ENCODE peak calls at places on chromosome 11, in seven cellular contexts. S is spleen, Q is endothelial cell, H is adrenal gland, I is tibial nerve, T is mammary epithelial cell, M is IMR-90. J is an unnamed sample.

GRCh38 chr11:85823816-85824215 is 12.9 kb upstream of the SYTL2 start:
- DNase-seq in T (no peak), I (no peak), M (peak), S (no peak), Q (no peak), H (no peak), J (no peak)

GRCh38 chr11:91104237-91104636 is 881.4 kb upstream of the CHORDC1 start:
- DNase-seq in M (peak), Q (no peak), H (peak), I (no peak), T (peak), S (no peak), J (peak)

GRCh38 chr11:114082767-114083181 is 23.3 kb downstream of the ZBTB16 start:
- DNase-seq in Q (no peak), S (peak), M (no peak), I (no peak), T (no peak), H (no peak), J (peak)

GRCh38 chr11:102177974-102178631 is 67.9 kb downstream of the YAP1 start:
- DNase-seq in S (no peak), M (peak), T (peak), H (peak), Q (no peak), I (no peak), J (peak)

GRCh38 chr11:86955674-86956522 is 703 bp upstream of the FZD4 start:
- DNase-seq in M (peak), Q (peak), T (peak), I (peak), S (peak), H (peak), J (peak)

GRCh38 chr11:68891356-68891948 is 12.2 kb downstream of the MRPL21 start:
- DNase-seq in M (no peak), S (peak), H (no peak), I (no peak), T (no peak), Q (no peak), J (no peak)

GRCh38 chr11:22703561-22703960 is 37.1 kb downstream of the GAS2 start:
- DNase-seq in I (no peak), Q (no peak), H (no peak), T (peak), M (peak), S (no peak), J (no peak)

GRCh38 chr11:25068451-25068850 is 571.6 kb downstream of the LUZP2 start:
- DNase-seq in I (no peak), Q (no peak), S (no peak), H (no peak), M (no peak), T (peak), J (no peak)

GRCh38 chr11:2930705-2931415 is 1.6 kb upstream of the PHLDA2 start:
- DNase-seq in T (peak), M (peak), H (peak), Q (peak), S (peak), I (no peak), J (peak)

GRCh38 chr11:2700415-2701211 is 819 bp upstream of the KCNQ1OT1 start:
- DNase-seq in M (no peak), Q (peak), T (no peak), S (peak), H (peak), I (peak), J (peak)

GRCh38 chr11:86124251-86125233 is 55.7 kb upstream of the PICALM start:
- DNase-seq in M (no peak), T (no peak), Q (no peak), H (no peak), I (no peak), S (no peak), J (no peak)

GRCh38 chr11:103279821-103280220 is 170.6 kb downstream of the DYNC2H1 start:
- DNase-seq in S (no peak), T (peak), Q (no peak), M (peak), I (no peak), H (no peak), J (peak)

GRCh38 chr11:58958500-58958899 is 19.2 kb downstream of the GLYATL1 start:
- DNase-seq in S (peak), H (peak), M (no peak), Q (peak), I (no peak), T (no peak), J (no peak)

GRCh38 chr11:91404344-91404743 is 820.3 kb upstream of the FAT3 start:
- DNase-seq in M (no peak), S (no peak), T (no peak), H (no peak), Q (no peak), I (no peak), J (no peak)

GRCh38 chr11:2589538-2589934 is 110.3 kb downstream of the KCNQ1OT1 start:
- DNase-seq in T (no peak), H (peak), M (no peak), S (no peak), I (no peak), Q (no peak), J (no peak)

GRCh38 chr11:22558638-22559037 is 67.0 kb downstream of the FANCF start:
- DNase-seq in M (peak), S (no peak), T (peak), I (no peak), H (no peak), Q (no peak), J (no peak)

GRCh38 chr11:6926208-6927029 is at the start of gene ZNF215:
- DNase-seq in H (peak), S (peak), M (peak), Q (peak), T (peak), I (peak), J (peak)

GRCh38 chr11:47259178-47259977 is 1.6 kb downstream of the NR1H3 start:
- DNase-seq in M (peak), S (peak), I (no peak), T (no peak), Q (peak), H (peak), J (peak)

GRCh38 chr11:114052160-114052559 is 7.4 kb upstream of the ZBTB16 start:
- DNase-seq in I (no peak), T (no peak), M (no peak), H (no peak), Q (no peak), S (no peak), J (no peak)

GRCh38 chr11:19953909-19954308 is 206.4 kb downstream of the DBX1 start:
- DNase-seq in Q (peak), S (no peak), I (no peak), M (peak), T (peak), H (no peak), J (peak)

GRCh38 chr11:33900159-33900855 is 8.4 kb upstream of the LMO2 start:
- DNase-seq in S (no peak), Q (no peak), M (no peak), H (no peak), T (no peak), I (no peak), J (no peak)

GRCh38 chr11:97943493-97943892 is 1077.3 kb upstream of the CNTN5 start:
- DNase-seq in M (no peak), I (no peak), T (no peak), Q (no peak), H (no peak), S (no peak), J (no peak)

GRCh38 chr11:61950035-61950547 is at the start of gene BEST1:
- DNase-seq in M (no peak), I (no peak), T (no peak), H (no peak), Q (no peak), S (no peak), J (no peak)

GRCh38 chr11:78676026-78676557 is 101.4 kb upstream of the NARS2 start:
- DNase-seq in I (no peak), S (no peak), T (no peak), Q (no peak), M (no peak), H (no peak), J (no peak)

DNA sequence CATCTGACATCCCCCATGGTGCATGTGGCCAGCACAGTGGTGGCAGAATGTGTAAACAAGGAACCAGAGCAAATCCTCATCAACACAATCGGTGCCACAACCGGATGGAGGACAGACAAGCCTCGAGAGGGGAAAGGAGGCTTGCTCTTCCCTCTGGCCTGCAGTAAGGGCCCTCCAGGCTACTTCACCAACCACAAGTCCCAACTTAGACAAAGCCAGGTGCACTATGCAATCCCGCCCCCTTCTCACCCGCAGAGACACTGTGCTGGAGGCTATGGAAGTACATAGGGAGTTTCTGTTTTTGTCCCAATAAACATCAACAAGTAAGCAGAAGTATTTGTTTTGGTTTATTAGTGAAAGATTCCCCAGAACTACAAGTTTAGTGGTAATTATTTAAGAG is 54.3 kb downstream of the SPATA19 start:
- DNase-seq in T (no peak), I (no peak), M (no peak), Q (no peak), S (no peak), H (no peak), J (no peak)
- TF ChIP-seq CTCF in T (no peak), I (no peak), M (no peak), Q (no peak), S (no peak), H (no peak), J (no peak)

GRCh38 chr11:65552413-65552951 is 5.7 kb downstream of the LTBP3 start:
- DNase-seq in S (no peak), H (no peak), I (no peak), Q (no peak), T (no peak), M (no peak), J (no peak)
- TF ChIP-seq CTCF in S (peak), H (no peak), I (no peak), Q (no peak), T (no peak), M (no peak), J (no peak)

GRCh38 chr11:112016765-112017356 is 8.3 kb upstream of the DLAT start:
- DNase-seq in M (peak), Q (no peak), T (peak), I (no peak), S (no peak), H (peak), J (peak)
- TF ChIP-seq CTCF in M (no peak), Q (no peak), T (no peak), I (no peak), S (no peak), H (no peak), J (no peak)

DNA sequence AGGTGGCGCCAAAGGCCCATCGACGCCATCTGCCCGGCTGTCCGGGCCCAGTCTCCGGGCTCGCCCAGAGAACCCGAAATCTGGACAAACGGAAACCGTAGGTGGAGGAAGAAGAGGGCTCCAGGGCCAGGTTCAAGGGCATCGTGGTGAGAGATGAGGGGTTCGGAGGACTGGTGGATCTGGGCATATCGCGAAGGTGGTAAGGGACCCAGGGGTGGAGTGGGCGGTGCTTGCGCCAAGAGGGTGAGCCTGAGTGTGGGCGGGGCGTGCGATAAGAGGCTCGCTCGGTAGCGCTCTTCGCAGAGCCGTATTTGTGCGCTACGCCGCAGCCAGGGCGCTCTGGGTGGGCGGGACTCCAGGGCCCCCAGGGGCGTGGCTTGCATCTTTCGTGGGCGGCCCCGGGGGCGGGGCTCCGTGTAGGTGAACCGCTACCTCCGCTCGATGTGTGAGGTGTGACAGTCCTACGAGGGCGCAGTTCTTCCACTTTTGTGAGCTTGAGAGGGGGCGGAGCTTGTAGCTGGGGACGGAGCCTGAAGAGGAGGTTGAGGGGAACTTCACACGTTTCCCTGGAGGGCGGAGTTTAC is 4.8 kb downstream of the CD248 start:
- DNase-seq in M (peak), S (peak), Q (peak), H (peak), T (peak), I (peak), J (peak)
- TF ChIP-seq CTCF in M (peak), S (peak), Q (peak), H (peak), T (no peak), I (peak), J (peak)

DNA sequence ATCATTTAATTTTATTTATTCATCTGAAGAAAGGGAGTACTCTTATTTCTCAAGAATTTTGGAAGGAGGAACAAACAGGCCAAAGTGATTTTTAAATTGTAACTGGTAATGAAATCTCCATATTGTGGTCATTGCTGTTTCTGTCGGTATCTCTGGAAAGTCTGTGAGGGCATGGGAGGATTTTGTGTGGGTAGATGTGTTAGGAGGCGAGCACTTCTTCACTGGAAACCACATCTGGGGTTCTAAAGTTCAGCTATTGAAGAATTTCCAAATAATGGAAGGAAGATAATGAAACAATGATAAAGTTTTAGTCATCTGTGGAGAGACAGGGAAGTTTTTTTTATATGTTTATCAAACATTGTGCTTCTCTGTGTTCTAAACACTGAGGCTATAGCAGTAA is 6.6 kb downstream of the TRIM34 start:
- DNase-seq in H (no peak), M (no peak), S (no peak), T (no peak), Q (no peak), I (no peak), J (no peak)
- TF ChIP-seq CTCF in H (no peak), M (no peak), S (no peak), T (no peak), Q (no peak), I (no peak), J (no peak)

DNA sequence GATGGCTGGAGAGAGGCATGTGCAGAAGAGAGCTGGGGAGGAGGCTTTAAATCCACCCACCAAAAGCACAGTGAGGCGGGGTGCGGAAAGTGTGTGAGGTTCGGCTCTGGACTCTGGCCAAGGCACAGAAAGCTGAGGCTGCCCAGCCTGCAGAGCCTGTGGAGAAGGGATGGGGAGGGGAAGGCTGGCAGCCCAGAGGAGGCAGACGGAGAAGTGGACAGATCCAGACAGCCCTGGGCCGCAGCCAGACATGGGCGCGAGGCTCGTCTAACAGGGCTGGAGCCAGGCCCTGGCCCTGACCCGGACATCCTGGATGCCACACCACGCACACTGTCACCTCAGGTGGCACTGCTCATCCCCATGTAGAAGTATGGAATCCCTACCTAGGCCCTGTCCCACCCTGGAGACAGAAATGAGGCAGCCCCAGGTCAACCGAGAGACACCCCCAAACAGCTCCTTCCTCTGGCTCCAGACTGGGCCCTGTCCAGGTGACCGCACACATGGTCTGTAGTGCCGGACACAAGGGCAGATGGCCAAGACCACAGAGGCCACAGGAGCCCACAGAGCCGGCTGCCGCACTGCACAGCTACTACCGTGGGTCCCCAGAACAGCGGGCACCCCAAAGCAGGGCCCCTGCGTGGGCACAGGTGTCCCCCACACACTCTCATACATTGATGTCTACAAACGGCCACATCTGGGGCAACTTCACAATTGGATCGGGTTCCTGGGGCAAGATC is 16.6 kb upstream of the MOB2 start:
- DNase-seq in Q (no peak), I (no peak), H (no peak), T (no peak), S (no peak), M (no peak), J (no peak)
- TF ChIP-seq CTCF in Q (no peak), I (no peak), H (no peak), T (no peak), S (no peak), M (no peak), J (no peak)

GRCh38 chr11:120335596-120335927 is 651 bp upstream of the ARHGEF12 start:
- DNase-seq in S (no peak), M (peak), I (no peak), H (no peak), Q (no peak), T (no peak), J (peak)

GRCh38 chr11:120337133-120337895 is 1.1 kb downstream of the ARHGEF12 start:
- DNase-seq in I (no peak), S (peak), H (peak), Q (peak), T (peak), M (no peak), J (peak)

GRCh38 chr11:120334894-120335462 is 1.2 kb upstream of the ARHGEF12 start:
- DNase-seq in Q (peak), T (peak), S (no peak), M (peak), H (peak), I (peak), J (peak)

GRCh38 chr11:120336641-120337132 is 474 bp downstream of the ARHGEF12 start:
- DNase-seq in M (peak), S (no peak), T (no peak), Q (peak), I (no peak), H (no peak), J (peak)

GRCh38 chr11:120335928-120336640 is at the start of gene ARHGEF12:
- DNase-seq in Q (peak), M (peak), S (peak), I (peak), T (peak), H (peak), J (peak)
- TF ChIP-seq CTCF in Q (no peak), M (peak), S (peak), I (peak), T (no peak), H (peak), J (peak)

GRCh38 chr11:29527391-29527936 is 489.4 kb downstream of the KCNA4 start:
- DNase-seq in H (peak), I (no peak), Q (no peak), M (peak), T (peak), S (no peak), J (peak)
- TF ChIP-seq CTCF in H (peak), I (no peak), Q (peak), M (peak), T (peak), S (no peak), J (peak)

GRCh38 chr11:45802531-45803317 is 2.2 kb upstream of the SLC35C1 start:
- DNase-seq in Q (no peak), M (no peak), I (no peak), S (peak), H (no peak), T (no peak), J (no peak)

GRCh38 chr11:45805305-45806071 is 539 bp downstream of the SLC35C1 start:
- DNase-seq in M (peak), H (peak), Q (peak), T (peak), I (no peak), S (peak), J (peak)

GRCh38 chr11:45803981-45804805 is 756 bp upstream of the SLC35C1 start:
- DNase-seq in Q (peak), I (peak), T (peak), H (peak), S (peak), M (peak), J (peak)

GRCh38 chr11:45806072-45806933 is 1.4 kb downstream of the SLC35C1 start:
- DNase-seq in H (peak), I (no peak), Q (no peak), M (no peak), T (no peak), S (no peak), J (no peak)

DNA sequence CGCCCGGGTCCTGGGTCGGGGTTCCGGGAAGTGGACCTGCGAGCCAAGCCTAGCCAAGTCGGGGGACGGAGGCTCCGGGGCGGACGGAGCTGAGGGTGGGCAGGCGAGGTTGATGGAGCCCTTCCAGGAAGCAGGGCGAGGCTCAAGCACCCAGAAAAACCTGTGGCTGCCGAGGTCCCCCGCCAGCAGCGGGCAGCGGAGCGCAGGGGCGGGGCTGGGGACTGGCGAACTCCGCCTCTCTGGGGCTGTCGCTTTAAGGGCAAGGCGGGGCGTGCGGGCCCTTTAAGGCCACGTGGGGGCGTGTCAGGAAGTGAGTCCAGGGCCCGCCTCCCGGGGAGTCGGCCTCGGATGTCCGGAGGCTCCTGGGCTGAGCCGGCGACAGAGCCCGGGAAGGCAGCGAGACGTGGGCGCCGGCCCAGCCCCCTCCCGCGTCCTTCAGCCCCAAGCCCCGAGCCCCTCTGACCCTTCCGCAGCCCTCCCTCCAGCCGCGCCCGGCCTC is at the start of gene SLC35C1:
- DNase-seq in Q (peak), M (peak), H (peak), T (peak), I (peak), S (peak), J (peak)
- TF ChIP-seq CTCF in Q (peak), M (peak), H (no peak), T (no peak), I (no peak), S (peak), J (no peak)

DNA sequence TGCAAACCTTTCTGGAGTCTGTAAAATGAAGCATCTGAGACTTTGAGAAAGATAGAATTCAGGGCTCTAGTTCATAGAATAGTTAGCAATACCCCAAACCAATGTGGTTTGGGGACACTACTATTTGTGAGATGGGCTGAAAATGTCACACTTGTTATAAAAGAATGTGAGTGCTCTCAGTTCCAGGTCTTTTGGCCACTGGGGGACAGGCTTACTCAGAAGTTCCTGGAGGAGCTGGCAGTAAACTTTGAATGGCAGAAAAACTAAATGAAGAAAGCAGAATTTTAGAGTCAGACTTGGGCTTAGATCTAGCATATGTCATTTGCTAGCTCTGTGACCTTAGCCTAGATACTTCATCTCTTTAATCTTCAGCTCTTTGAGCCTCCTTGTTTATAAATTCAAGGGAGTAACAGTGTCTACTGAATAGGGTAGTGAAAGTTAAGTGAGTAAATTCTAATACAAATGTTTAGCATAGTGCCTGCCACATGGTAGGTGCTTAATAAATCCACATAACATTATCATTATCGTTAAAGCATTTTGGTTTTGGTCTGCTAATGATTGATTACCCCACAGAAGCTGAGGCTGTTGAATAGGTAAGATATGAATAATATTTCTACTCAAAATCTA is 3.7 kb downstream of the LYVE1 start:
- DNase-seq in Q (no peak), M (no peak), T (no peak), S (no peak), I (no peak), H (peak), J (peak)
- TF ChIP-seq CTCF in Q (no peak), M (peak), T (peak), S (peak), I (peak), H (peak), J (peak)